ENCODE peak calls at places on chromosomes 1 and 21, in six cellular contexts. One of them, this sample, is unnamed.

GRCh38 chr1:102047724-102048123 is 51.0 kb upstream of the OLFM3 start:
- DNase-seq in caudate nucleus: no peak
- DNase-seq in RWPE1: no peak
- DNase-seq in Panc1: no peak
- DNase-seq in colonic mucosa: no peak
- DNase-seq in GM23338: no peak
- DNase-seq in this sample: no peak

GRCh38 chr1:168121314-168122029 is 15.3 kb downstream of the GPR161 start:
- DNase-seq in caudate nucleus: no peak
- DNase-seq in RWPE1: no peak
- DNase-seq in Panc1: no peak
- DNase-seq in colonic mucosa: peak
- DNase-seq in GM23338: no peak
- DNase-seq in this sample: no peak

GRCh38 chr1:173302366-173302765 is 95.2 kb upstream of the TNFSF4 start:
- DNase-seq in caudate nucleus: no peak
- DNase-seq in RWPE1: no peak
- DNase-seq in Panc1: no peak
- DNase-seq in colonic mucosa: no peak
- DNase-seq in GM23338: no peak
- DNase-seq in this sample: no peak

GRCh38 chr1:115822117-115822516 is 18.8 kb downstream of the NHLH2 start:
- DNase-seq in caudate nucleus: no peak
- DNase-seq in RWPE1: no peak
- DNase-seq in Panc1: no peak
- DNase-seq in colonic mucosa: no peak
- DNase-seq in GM23338: no peak
- DNase-seq in this sample: no peak

GRCh38 chr1:158121604-158122254 is 59.0 kb upstream of the CD1D start:
- DNase-seq in caudate nucleus: no peak
- DNase-seq in RWPE1: peak
- DNase-seq in Panc1: no peak
- DNase-seq in colonic mucosa: peak
- DNase-seq in GM23338: peak
- DNase-seq in this sample: no peak

GRCh38 chr1:177915641-177916040 is 54.2 kb downstream of the SEC16B start:
- DNase-seq in caudate nucleus: no peak
- DNase-seq in RWPE1: peak
- DNase-seq in Panc1: no peak
- DNase-seq in colonic mucosa: no peak
- DNase-seq in GM23338: no peak
- DNase-seq in this sample: no peak

GRCh38 chr1:242011879-242012674 is 13.2 kb upstream of the MAP1LC3C start:
- DNase-seq in caudate nucleus: no peak
- DNase-seq in RWPE1: no peak
- DNase-seq in Panc1: no peak
- DNase-seq in colonic mucosa: no peak
- DNase-seq in GM23338: peak
- DNase-seq in this sample: no peak

GRCh38 chr1:63671514-63671913 is 78.3 kb downstream of the PGM1 start:
- DNase-seq in caudate nucleus: no peak
- DNase-seq in RWPE1: no peak
- DNase-seq in Panc1: no peak
- DNase-seq in colonic mucosa: no peak
- DNase-seq in GM23338: no peak
- DNase-seq in this sample: no peak

GRCh38 chr1:208917281-208917680 is 666.2 kb upstream of the CAMK1G start:
- DNase-seq in caudate nucleus: no peak
- DNase-seq in RWPE1: no peak
- DNase-seq in Panc1: no peak
- DNase-seq in colonic mucosa: no peak
- DNase-seq in GM23338: no peak
- DNase-seq in this sample: no peak

GRCh38 chr1:184027751-184028682 is 9.5 kb downstream of the COLGALT2 start:
- DNase-seq in caudate nucleus: no peak
- DNase-seq in RWPE1: no peak
- DNase-seq in Panc1: no peak
- DNase-seq in colonic mucosa: no peak
- DNase-seq in GM23338: no peak
- DNase-seq in this sample: no peak

GRCh38 chr1:65267291-65268087 is 41.9 kb upstream of the DNAJC6 start:
- DNase-seq in caudate nucleus: no peak
- DNase-seq in RWPE1: no peak
- DNase-seq in Panc1: no peak
- DNase-seq in colonic mucosa: no peak
- DNase-seq in GM23338: peak
- DNase-seq in this sample: no peak

GRCh38 chr1:65266501-65266900 is 42.8 kb upstream of the DNAJC6 start:
- DNase-seq in caudate nucleus: no peak
- DNase-seq in RWPE1: no peak
- DNase-seq in Panc1: no peak
- DNase-seq in colonic mucosa: no peak
- DNase-seq in GM23338: no peak
- DNase-seq in this sample: no peak

GRCh38 chr1:65263286-65263685 is 46.1 kb upstream of the DNAJC6 start:
- DNase-seq in caudate nucleus: no peak
- DNase-seq in RWPE1: no peak
- DNase-seq in Panc1: no peak
- DNase-seq in colonic mucosa: no peak
- DNase-seq in GM23338: no peak
- DNase-seq in this sample: no peak

GRCh38 chr1:65264197-65264929 is 45.0 kb upstream of the DNAJC6 start:
- DNase-seq in caudate nucleus: peak
- DNase-seq in RWPE1: no peak
- DNase-seq in Panc1: no peak
- DNase-seq in colonic mucosa: peak
- DNase-seq in GM23338: peak
- DNase-seq in this sample: no peak

GRCh38 chr1:65265296-65266271 is 43.8 kb upstream of the DNAJC6 start:
- DNase-seq in caudate nucleus: peak
- DNase-seq in RWPE1: peak
- DNase-seq in Panc1: no peak
- DNase-seq in colonic mucosa: peak
- DNase-seq in GM23338: peak
- DNase-seq in this sample: peak
- H3K27ac ChIP-seq in caudate nucleus: peak
- H3K27ac ChIP-seq in RWPE1: no peak
- H3K27ac ChIP-seq in Panc1: no peak
- H3K27ac ChIP-seq in colonic mucosa: no peak
- H3K27ac ChIP-seq in GM23338: no peak
- H3K27ac ChIP-seq in this sample: no peak

DNA sequence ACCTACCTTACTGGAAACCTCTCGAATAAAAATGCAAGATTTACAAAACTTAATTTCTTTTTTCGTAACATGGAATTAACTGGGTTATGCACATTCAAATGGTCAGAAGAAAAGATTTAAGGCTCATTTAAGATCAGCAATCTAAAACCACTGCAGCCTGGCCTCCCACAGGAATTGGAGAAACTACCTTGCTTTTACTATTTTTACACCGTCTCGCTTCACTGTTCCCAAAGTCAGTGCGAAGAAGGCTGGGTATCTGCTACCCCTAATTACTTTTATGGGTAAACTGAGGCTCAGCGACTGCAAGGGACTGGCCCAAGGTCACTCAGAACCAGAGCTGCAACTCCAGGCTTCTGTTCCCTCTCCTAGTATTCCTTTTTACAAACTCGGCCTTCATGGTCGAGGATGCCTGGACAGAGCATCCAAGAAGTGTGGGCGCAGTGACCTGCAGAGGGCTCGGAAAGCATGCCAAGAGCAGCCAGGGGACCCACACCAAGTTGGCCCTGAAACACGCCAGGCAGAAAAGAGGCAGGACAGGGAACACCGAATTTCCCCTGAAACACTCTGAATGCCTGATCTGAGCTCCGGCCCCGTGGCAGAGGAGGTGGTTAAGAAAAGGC is 931 bp downstream of the PAXBP1 start:
- DNase-seq in caudate nucleus: no peak
- DNase-seq in RWPE1: peak
- DNase-seq in Panc1: no peak
- DNase-seq in colonic mucosa: no peak
- DNase-seq in GM23338: no peak
- DNase-seq in this sample: no peak
- H3K27ac ChIP-seq in caudate nucleus: peak
- H3K27ac ChIP-seq in RWPE1: peak
- H3K27ac ChIP-seq in Panc1: peak
- H3K27ac ChIP-seq in colonic mucosa: peak
- H3K27ac ChIP-seq in GM23338: no peak
- H3K27ac ChIP-seq in this sample: no peak

DNA sequence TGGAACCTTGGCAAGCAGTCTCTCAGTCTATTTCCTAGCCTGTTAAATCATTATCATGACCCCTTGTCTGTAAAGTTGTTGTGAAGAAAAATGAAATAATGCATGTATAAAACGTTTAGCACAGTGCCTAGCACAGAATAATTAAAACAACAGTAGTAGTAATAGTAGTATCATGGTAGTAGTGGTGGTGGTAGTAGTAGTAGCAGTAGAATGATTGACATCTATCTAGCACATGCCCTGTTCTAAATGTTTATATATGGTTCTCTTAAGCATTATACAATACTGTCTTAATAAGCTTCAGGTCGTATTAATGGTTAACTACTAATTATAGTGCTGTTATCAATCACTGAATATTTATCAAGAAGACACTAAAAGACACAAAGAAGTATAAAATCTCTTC is 46.7 kb downstream of the GPR3 start:
- DNase-seq in caudate nucleus: no peak
- DNase-seq in RWPE1: no peak
- DNase-seq in Panc1: no peak
- DNase-seq in colonic mucosa: no peak
- DNase-seq in GM23338: no peak
- DNase-seq in this sample: no peak
- H3K27ac ChIP-seq in caudate nucleus: no peak
- H3K27ac ChIP-seq in RWPE1: no peak
- H3K27ac ChIP-seq in Panc1: no peak
- H3K27ac ChIP-seq in colonic mucosa: peak
- H3K27ac ChIP-seq in GM23338: no peak
- H3K27ac ChIP-seq in this sample: no peak

DNA sequence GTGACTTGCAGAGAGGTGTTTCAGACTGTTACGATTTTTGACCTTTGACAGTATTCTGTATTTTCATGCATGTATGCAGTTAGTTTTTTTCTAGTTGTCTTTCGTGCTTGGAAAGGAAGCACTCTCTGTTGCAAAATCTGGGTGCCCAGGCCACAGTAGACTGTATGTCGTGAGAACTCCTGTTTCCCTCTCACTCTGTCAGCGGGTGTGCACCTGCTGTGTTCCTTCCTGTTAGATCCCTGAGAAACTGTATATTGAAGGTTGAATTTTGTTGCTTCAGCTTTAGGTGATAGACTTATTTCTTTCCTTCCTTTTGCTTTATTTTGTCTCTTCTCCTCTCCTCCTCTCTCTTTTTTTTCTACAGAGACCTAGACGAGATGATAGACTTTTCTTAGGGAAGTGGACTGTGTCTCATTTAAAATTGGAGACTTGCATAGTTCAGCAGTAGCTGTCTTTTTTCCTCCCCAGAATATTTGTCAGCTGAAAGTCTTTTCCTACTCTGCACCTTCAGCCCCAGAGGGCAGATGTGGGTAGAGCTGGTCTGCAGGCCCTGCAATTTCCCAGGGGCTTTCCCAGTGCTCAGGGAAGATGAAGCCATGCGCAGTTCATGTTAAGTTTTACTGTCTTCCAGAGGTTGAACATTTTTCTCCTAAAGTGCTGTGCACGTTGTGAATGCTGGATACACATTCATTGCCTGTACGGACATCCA is 1.4 kb downstream of the TRAPPC10 start:
- DNase-seq in caudate nucleus: no peak
- DNase-seq in RWPE1: no peak
- DNase-seq in Panc1: no peak
- DNase-seq in colonic mucosa: peak
- DNase-seq in GM23338: peak
- DNase-seq in this sample: peak
- H3K27ac ChIP-seq in caudate nucleus: peak
- H3K27ac ChIP-seq in RWPE1: peak
- H3K27ac ChIP-seq in Panc1: peak
- H3K27ac ChIP-seq in colonic mucosa: peak
- H3K27ac ChIP-seq in GM23338: peak
- H3K27ac ChIP-seq in this sample: peak

GRCh38 chr1:44811234-44811633 is 2.9 kb downstream of the BTBD19 start:
- DNase-seq in caudate nucleus: no peak
- DNase-seq in RWPE1: no peak
- DNase-seq in Panc1: no peak
- DNase-seq in colonic mucosa: no peak
- DNase-seq in GM23338: no peak
- DNase-seq in this sample: no peak
- H3K27ac ChIP-seq in caudate nucleus: no peak
- H3K27ac ChIP-seq in RWPE1: peak
- H3K27ac ChIP-seq in Panc1: no peak
- H3K27ac ChIP-seq in colonic mucosa: no peak
- H3K27ac ChIP-seq in GM23338: no peak
- H3K27ac ChIP-seq in this sample: peak

DNA sequence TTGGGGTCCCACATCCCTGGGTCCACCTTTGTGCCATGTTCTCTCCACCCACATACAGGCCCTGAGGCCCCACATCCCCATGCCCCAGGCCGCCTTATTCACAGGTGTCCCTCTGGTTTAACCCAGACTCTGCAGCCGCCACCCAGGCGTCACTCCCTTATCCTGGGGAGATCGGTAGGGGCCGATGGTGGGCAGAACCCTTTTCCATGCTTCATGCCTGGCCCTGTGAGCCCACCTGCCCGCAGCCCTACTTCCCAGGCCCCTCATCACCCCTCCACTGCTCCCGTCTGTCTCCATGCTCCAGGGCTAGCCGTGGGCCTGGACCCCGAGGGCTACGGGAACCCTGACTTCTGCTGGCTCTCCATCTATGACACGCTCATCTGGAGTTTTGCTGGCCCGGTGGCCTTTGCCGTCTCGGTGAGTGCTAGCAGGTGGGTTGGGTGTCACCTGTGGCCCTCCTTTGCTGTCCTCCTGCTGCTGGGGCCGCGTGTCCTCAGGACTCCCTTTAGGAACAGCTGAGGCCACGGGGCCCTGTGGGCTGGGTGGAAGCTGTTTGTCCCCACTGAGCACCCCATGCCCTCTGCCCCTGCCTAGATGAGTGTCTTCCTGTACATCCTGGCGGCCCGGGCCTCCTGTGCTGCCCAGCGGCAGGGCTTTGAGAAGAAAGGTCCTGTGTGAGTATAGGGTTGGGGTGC is 12.2 kb downstream of the PSRC1 start:
- DNase-seq in caudate nucleus: no peak
- DNase-seq in RWPE1: no peak
- DNase-seq in Panc1: no peak
- DNase-seq in colonic mucosa: no peak
- DNase-seq in GM23338: no peak
- DNase-seq in this sample: no peak
- H3K27ac ChIP-seq in caudate nucleus: no peak
- H3K27ac ChIP-seq in RWPE1: peak
- H3K27ac ChIP-seq in Panc1: no peak
- H3K27ac ChIP-seq in colonic mucosa: no peak
- H3K27ac ChIP-seq in GM23338: no peak
- H3K27ac ChIP-seq in this sample: no peak

This sample was measured in CD4-positive, alpha-beta T cell.